ENCODE peak calls at places on chromosomes 12 and 14, in six cellular contexts. L, D, S, X, G and T are unnamed samples.

GRCh38 chr14:52910597-52910996 is 40.3 kb downstream of the FERMT2 start:
- DNase-seq in L (no peak), D (no peak), S (no peak), X (no peak), G (no peak), T (no peak)

GRCh38 chr12:30457621-30458289 is 237.9 kb downstream of the IPO8 start:
- DNase-seq in L (no peak), D (peak; percentile 74), S (no peak), X (no peak), G (no peak), T (no peak)

GRCh38 chr14:63267171-63267570 is 51.6 kb downstream of the GPHB5 start:
- DNase-seq in L (no peak), D (peak; percentile 47), S (no peak), X (no peak), G (no peak), T (no peak)

GRCh38 chr12:53201170-53201541 is 5.9 kb downstream of the ITGB7 start:
- DNase-seq in L (no peak), D (peak; percentile 71), S (no peak), X (no peak), G (no peak), T (no peak)

GRCh38 chr14:103326078-103326477 is 8.0 kb upstream of the EIF5 start:
- DNase-seq in L (no peak), D (no peak), S (no peak), X (no peak), G (no peak), T (no peak)

GRCh38 chr14:21071225-21072041 is 1.3 kb downstream of the ARHGEF40 start:
- DNase-seq in L (peak; percentile 85), D (peak; percentile 98), S (peak; percentile 70), X (peak; percentile 91), G (peak; percentile 86), T (no peak)

GRCh38 chr12:93819048-93819491 is 141.9 kb downstream of the CRADD start:
- DNase-seq in L (no peak), D (peak; percentile 92), S (peak; percentile 34), X (peak; percentile 81), G (peak; percentile 34), T (peak; percentile 95)

GRCh38 chr14:61219673-61220072 is 61.5 kb downstream of the TMEM30B start:
- DNase-seq in L (no peak), D (no peak), S (no peak), X (no peak), G (no peak), T (no peak)

GRCh38 chr14:56172571-56172971 is 54.4 kb downstream of the PELI2 start:
- DNase-seq in L (no peak), D (peak; percentile 91), S (no peak), X (no peak), G (no peak), T (no peak)

GRCh38 chr12:107875772-107876171 is 101.3 kb downstream of the ASCL4 start:
- DNase-seq in L (no peak), D (no peak), S (no peak), X (no peak), G (no peak), T (no peak)

GRCh38 chr14:89489796-89490506 is 72.9 kb upstream of the FOXN3 start:
- DNase-seq in L (no peak), D (peak; percentile 52), S (no peak), X (no peak), G (no peak), T (no peak)

GRCh38 chr12:82688619-82689018 is 1.9 kb downstream of the TMTC2 start:
- DNase-seq in L (no peak), D (no peak), S (no peak), X (no peak), G (no peak), T (no peak)

GRCh38 chr14:67162390-67162789 is 26.9 kb upstream of the GARIN2 start:
- DNase-seq in L (no peak), D (no peak), S (no peak), X (no peak), G (no peak), T (no peak)

GRCh38 chr12:113019045-113019444 is 37.5 kb upstream of the DTX1 start:
- DNase-seq in L (no peak), D (peak; percentile 28), S (no peak), X (no peak), G (no peak), T (no peak)

GRCh38 chr14:75647650-75648049 is 13.0 kb downstream of the ERG28 start:
- DNase-seq in L (no peak), D (peak; percentile 22), S (no peak), X (peak; percentile 55), G (no peak), T (no peak)

GRCh38 chr12:51814311-51815088 is 34.0 kb downstream of the FIGNL2 start:
- DNase-seq in L (peak; percentile 92), D (peak; percentile 79), S (peak; percentile 59), X (peak; percentile 59), G (peak; percentile 87), T (no peak)

GRCh38 chr14:68172216-68172615 is 352.6 kb downstream of the RAD51B start:
- DNase-seq in L (no peak), D (no peak), S (no peak), X (no peak), G (no peak), T (no peak)

GRCh38 chr12:17579148-17580026 is 510.6 kb downstream of the RERGL start:
- DNase-seq in L (no peak), D (no peak), S (no peak), X (no peak), G (no peak), T (no peak)

GRCh38 chr12:21502164-21502496 is 541 bp downstream of the GOLT1B start:
- DNase-seq in L (no peak), D (peak; percentile 57), S (no peak), X (peak; percentile 34), G (peak; percentile 43), T (no peak)

GRCh38 chr12:1611775-1612174 is 17.3 kb upstream of the WNT5B start:
- DNase-seq in L (no peak), D (peak; percentile 93), S (no peak), X (no peak), G (no peak), T (no peak)

GRCh38 chr12:122870867-122871664 is 24.9 kb downstream of the VPS37B start:
- DNase-seq in L (peak; percentile 60), D (peak; percentile 63), S (no peak), X (peak; percentile 70), G (no peak), T (no peak)

GRCh38 chr12:83016226-83016835 is 329.6 kb downstream of the TMTC2 start:
- DNase-seq in L (no peak), D (peak; percentile 94), S (no peak), X (peak; percentile 89), G (no peak), T (no peak)

GRCh38 chr12:93918262-93918661 is 230.1 kb upstream of the PLXNC1 start:
- DNase-seq in L (no peak), D (peak; percentile 74), S (no peak), X (peak; percentile 45), G (no peak), T (no peak)

GRCh38 chr12:7121324-7121723 is 7.4 kb downstream of the RBP5 start:
- DNase-seq in L (no peak), D (no peak), S (no peak), X (no peak), G (no peak), T (no peak)

GRCh38 chr12:82593901-82594396 is 92.8 kb upstream of the TMTC2 start:
- DNase-seq in L (no peak), D (no peak), S (no peak), X (no peak), G (no peak), T (no peak)

GRCh38 chr14:22112004-22112403 is 438.4 kb upstream of the OR4E1 start:
- DNase-seq in L (no peak), D (no peak), S (no peak), X (no peak), G (peak; percentile 34), T (no peak)

GRCh38 chr12:27530157-27530922 is 6.3 kb downstream of the PPFIBP1 start:
- DNase-seq in L (no peak), D (no peak), S (no peak), X (no peak), G (no peak), T (no peak)

GRCh38 chr12:117052386-117053049 is 46.7 kb downstream of the TESC start:
- DNase-seq in L (no peak), D (no peak), S (no peak), X (no peak), G (no peak), T (no peak)
- H3K4me1 ChIP-seq in L (peaks cover 8% of the 10 kb centered on the region), D (peaks cover 3% of the 10 kb centered on the region), S (no peaks in the 10 kb centered on the region), X (peaks cover 6% of the 10 kb centered on the region), G (no peaks in the 10 kb centered on the region), T (peaks cover 19% of the 10 kb centered on the region)

GRCh38 chr12:23564454-23564853 is 385.0 kb downstream of the SOX5 start:
- DNase-seq in L (no peak), D (no peak), S (no peak), X (no peak), G (no peak), T (no peak)

GRCh38 chr12:23559268-23559753 is 390.2 kb downstream of the SOX5 start:
- DNase-seq in L (no peak), D (no peak), S (no peak), X (no peak), G (no peak), T (no peak)

GRCh38 chr12:23560611-23561010 is 388.9 kb downstream of the SOX5 start:
- DNase-seq in L (no peak), D (no peak), S (no peak), X (no peak), G (no peak), T (no peak)

GRCh38 chr12:23566133-23566532 is 383.3 kb downstream of the SOX5 start:
- DNase-seq in L (no peak), D (no peak), S (no peak), X (no peak), G (no peak), T (no peak)

DNA sequence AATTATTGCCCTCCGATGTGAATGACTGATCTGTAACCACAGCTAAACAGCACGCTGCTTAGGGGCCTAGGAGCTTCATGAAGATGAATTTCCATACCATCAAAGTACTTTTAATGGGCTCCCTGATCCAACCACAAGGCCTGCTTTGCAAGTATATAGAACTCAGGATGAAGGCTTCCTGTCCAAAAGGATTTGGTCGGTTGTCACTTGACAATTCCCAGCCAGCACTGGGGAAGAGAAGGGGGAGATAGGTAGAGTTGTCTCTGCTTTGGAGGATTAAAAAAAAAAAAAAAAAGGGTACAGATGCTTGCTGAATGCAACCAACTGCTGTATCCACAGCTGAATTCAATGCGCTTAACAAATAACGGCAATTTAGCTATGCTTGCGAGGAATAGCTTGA is 387.9 kb downstream of the SOX5 start:
- DNase-seq in L (no peak), D (no peak), S (no peak), X (no peak), G (no peak), T (no peak)
- H3K27ac ChIP-seq in L (no peak overlapping the region), D (no peak overlapping the region), S (no peak overlapping the region), X (no peak overlapping the region), G (no peak overlapping the region), T (no peak overlapping the region)

GRCh38 chr14:100902295-100902694 is 1.2 kb downstream of the RTL1 start:
- DNase-seq in L (peak; percentile 37), D (no peak), S (no peak), X (peak; percentile 19), G (no peak), T (peak; percentile 64)
- TF ChIP-seq CTCF in L (no peak), D (peak; percentile 23), S (no peak), X (no peak), G (no peak), T (no peak)

DNA sequence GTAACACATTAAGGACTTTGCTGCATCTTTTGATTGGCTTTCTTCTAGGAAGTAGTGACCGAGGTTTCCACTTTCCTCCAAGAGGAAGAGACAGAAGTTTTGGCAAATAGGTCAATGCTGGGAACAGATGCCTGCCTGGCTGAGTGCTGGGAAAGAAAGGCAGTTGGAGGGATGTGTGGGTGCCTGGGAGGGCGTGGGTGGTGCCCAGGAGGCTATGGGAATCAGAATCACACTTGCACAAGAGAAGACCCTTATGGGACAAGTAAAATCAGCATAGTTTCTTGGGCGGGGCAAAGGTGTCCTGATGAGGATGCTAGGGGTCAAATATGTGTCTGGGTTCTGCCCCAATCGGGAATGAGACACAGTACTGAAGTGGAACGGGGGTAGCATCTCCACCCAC is 906 bp upstream of the ACADS start:
- DNase-seq in L (no peak), D (no peak), S (no peak), X (no peak), G (no peak), T (no peak)
- H3K4me1 ChIP-seq in L (no peaks in the 10 kb centered on the region), D (peaks cover 3% of the 10 kb centered on the region), S (no peaks in the 10 kb centered on the region), X (peaks cover 16% of the 10 kb centered on the region), G (peaks cover 3% of the 10 kb centered on the region), T (peaks cover 12% of the 10 kb centered on the region)